ENCODE peak calls at places on chromosome 2, in ten cellular contexts. One of them, this sample, is unnamed.

GRCh38 chr2:16566701-16567100 is 98.9 kb downstream of the CYRIA start:
- DNase-seq in spleen: no peak
- DNase-seq in H1: no peak
- DNase-seq in prostate gland: no peak
- DNase-seq in body of pancreas: no peak
- DNase-seq in gastrocnemius medialis: no peak
- DNase-seq in ovary: no peak
- DNase-seq in sigmoid colon: no peak
- DNase-seq in heart left ventricle: no peak
- DNase-seq in testis: no peak
- DNase-seq in this sample: no peak

GRCh38 chr2:28329184-28329583 is 63.5 kb upstream of the FOSL2 start:
- DNase-seq in spleen: no peak
- DNase-seq in H1: no peak
- DNase-seq in prostate gland: no peak
- DNase-seq in body of pancreas: no peak
- DNase-seq in gastrocnemius medialis: no peak
- DNase-seq in ovary: no peak
- DNase-seq in sigmoid colon: peak; percentile 48
- DNase-seq in heart left ventricle: no peak
- DNase-seq in testis: no peak
- DNase-seq in this sample: no peak

GRCh38 chr2:1773883-1774282 is 29.6 kb upstream of the PXDN start:
- DNase-seq in spleen: no peak
- DNase-seq in H1: no peak
- DNase-seq in prostate gland: no peak
- DNase-seq in body of pancreas: no peak
- DNase-seq in gastrocnemius medialis: no peak
- DNase-seq in ovary: no peak
- DNase-seq in sigmoid colon: no peak
- DNase-seq in heart left ventricle: no peak
- DNase-seq in testis: no peak
- DNase-seq in this sample: no peak

GRCh38 chr2:45132551-45132950 is 123.3 kb upstream of the SIX2 start:
- DNase-seq in spleen: no peak
- DNase-seq in H1: no peak
- DNase-seq in prostate gland: no peak
- DNase-seq in body of pancreas: no peak
- DNase-seq in gastrocnemius medialis: no peak
- DNase-seq in ovary: no peak
- DNase-seq in sigmoid colon: no peak
- DNase-seq in heart left ventricle: no peak
- DNase-seq in testis: no peak
- DNase-seq in this sample: no peak

GRCh38 chr2:206423147-206423546 is 20.2 kb upstream of the ADAM23 start:
- DNase-seq in spleen: no peak
- DNase-seq in H1: no peak
- DNase-seq in prostate gland: no peak
- DNase-seq in body of pancreas: no peak
- DNase-seq in gastrocnemius medialis: no peak
- DNase-seq in ovary: no peak
- DNase-seq in sigmoid colon: no peak
- DNase-seq in heart left ventricle: no peak
- DNase-seq in testis: peak; percentile 64
- DNase-seq in this sample: no peak

GRCh38 chr2:241870611-241871537 is 1.3 kb downstream of the RTP5 start:
- DNase-seq in spleen: peak; percentile 87
- DNase-seq in H1: no peak
- DNase-seq in prostate gland: no peak
- DNase-seq in body of pancreas: no peak
- DNase-seq in gastrocnemius medialis: no peak
- DNase-seq in ovary: no peak
- DNase-seq in sigmoid colon: no peak
- DNase-seq in heart left ventricle: peak; percentile 61
- DNase-seq in testis: no peak
- DNase-seq in this sample: no peak

GRCh38 chr2:205734436-205734835 is 52.1 kb downstream of the NRP2 start:
- DNase-seq in spleen: no peak
- DNase-seq in H1: no peak
- DNase-seq in prostate gland: peak; percentile 74
- DNase-seq in body of pancreas: no peak
- DNase-seq in gastrocnemius medialis: no peak
- DNase-seq in ovary: peak; percentile 66
- DNase-seq in sigmoid colon: peak; percentile 92
- DNase-seq in heart left ventricle: no peak
- DNase-seq in testis: peak; percentile 73
- DNase-seq in this sample: peak; percentile 77

GRCh38 chr2:48195168-48195567 is 288.9 kb upstream of the FBXO11 start:
- DNase-seq in spleen: no peak
- DNase-seq in H1: no peak
- DNase-seq in prostate gland: no peak
- DNase-seq in body of pancreas: no peak
- DNase-seq in gastrocnemius medialis: no peak
- DNase-seq in ovary: no peak
- DNase-seq in sigmoid colon: no peak
- DNase-seq in heart left ventricle: no peak
- DNase-seq in testis: no peak
- DNase-seq in this sample: no peak

DNA sequence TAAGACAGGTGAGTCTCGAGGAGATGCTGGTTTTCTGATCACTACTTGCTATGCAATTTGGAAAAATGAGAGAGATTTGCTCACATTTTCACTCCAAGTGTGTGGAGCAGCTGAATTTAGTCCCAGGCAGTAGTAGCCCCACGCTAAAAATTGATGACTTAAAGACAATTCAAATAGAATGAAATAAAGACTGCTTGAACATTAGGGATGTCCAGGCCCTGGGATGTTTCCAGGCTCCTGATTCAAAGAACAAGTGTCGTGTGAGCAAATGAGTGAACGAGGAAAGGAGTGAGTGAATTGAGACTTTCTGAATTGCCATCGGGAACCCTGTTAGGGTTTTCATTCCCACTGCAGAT is 37.3 kb upstream of the MRPL19 start:
- DNase-seq in spleen: no peak
- DNase-seq in H1: no peak
- DNase-seq in prostate gland: no peak
- DNase-seq in body of pancreas: no peak
- DNase-seq in gastrocnemius medialis: no peak
- DNase-seq in ovary: no peak
- DNase-seq in sigmoid colon: no peak
- DNase-seq in heart left ventricle: no peak
- DNase-seq in testis: no peak
- DNase-seq in this sample: no peak
- H3K27me3 ChIP-seq in spleen: peaks cover 12% of the 10 kb centered on the region
- H3K27me3 ChIP-seq in H1: no peaks in the 10 kb centered on the region
- H3K27me3 ChIP-seq in prostate gland: peaks cover 4% of the 10 kb centered on the region
- H3K27me3 ChIP-seq in body of pancreas: no peaks in the 10 kb centered on the region
- H3K27me3 ChIP-seq in gastrocnemius medialis: peaks cover 7% of the 10 kb centered on the region
- H3K27me3 ChIP-seq in ovary: no peaks in the 10 kb centered on the region
- H3K27me3 ChIP-seq in sigmoid colon: no peaks in the 10 kb centered on the region
- H3K27me3 ChIP-seq in heart left ventricle: no peaks in the 10 kb centered on the region
- H3K27me3 ChIP-seq in testis: no peaks in the 10 kb centered on the region
- H3K27me3 ChIP-seq in this sample: no peaks in the 10 kb centered on the region

GRCh38 chr2:233352141-233352842 is 2.0 kb upstream of the DGKD start:
- DNase-seq in spleen: no peak
- DNase-seq in H1: no peak
- DNase-seq in prostate gland: no peak
- DNase-seq in body of pancreas: no peak
- DNase-seq in gastrocnemius medialis: no peak
- DNase-seq in ovary: no peak
- DNase-seq in sigmoid colon: no peak
- DNase-seq in heart left ventricle: no peak
- DNase-seq in testis: no peak
- DNase-seq in this sample: no peak

GRCh38 chr2:233351423-233351822 is 2.9 kb upstream of the DGKD start:
- DNase-seq in spleen: no peak
- DNase-seq in H1: no peak
- DNase-seq in prostate gland: no peak
- DNase-seq in body of pancreas: no peak
- DNase-seq in gastrocnemius medialis: no peak
- DNase-seq in ovary: no peak
- DNase-seq in sigmoid colon: no peak
- DNase-seq in heart left ventricle: no peak
- DNase-seq in testis: no peak
- DNase-seq in this sample: no peak

GRCh38 chr2:233353769-233354499 is at the start of gene DGKD:
- DNase-seq in spleen: peak; percentile 95
- DNase-seq in H1: peak; percentile 84
- DNase-seq in prostate gland: peak; percentile 38
- DNase-seq in body of pancreas: peak; percentile 54
- DNase-seq in gastrocnemius medialis: peak; percentile 27
- DNase-seq in ovary: peak; percentile 83
- DNase-seq in sigmoid colon: peak; percentile 76
- DNase-seq in heart left ventricle: peak; percentile 85
- DNase-seq in testis: peak; percentile 71
- DNase-seq in this sample: peak; percentile 65

GRCh38 chr2:233354500-233354924 is 218 bp downstream of the DGKD start:
- DNase-seq in spleen: no peak
- DNase-seq in H1: no peak
- DNase-seq in prostate gland: no peak
- DNase-seq in body of pancreas: no peak
- DNase-seq in gastrocnemius medialis: no peak
- DNase-seq in ovary: no peak
- DNase-seq in sigmoid colon: no peak
- DNase-seq in heart left ventricle: no peak
- DNase-seq in testis: no peak
- DNase-seq in this sample: no peak

DNA sequence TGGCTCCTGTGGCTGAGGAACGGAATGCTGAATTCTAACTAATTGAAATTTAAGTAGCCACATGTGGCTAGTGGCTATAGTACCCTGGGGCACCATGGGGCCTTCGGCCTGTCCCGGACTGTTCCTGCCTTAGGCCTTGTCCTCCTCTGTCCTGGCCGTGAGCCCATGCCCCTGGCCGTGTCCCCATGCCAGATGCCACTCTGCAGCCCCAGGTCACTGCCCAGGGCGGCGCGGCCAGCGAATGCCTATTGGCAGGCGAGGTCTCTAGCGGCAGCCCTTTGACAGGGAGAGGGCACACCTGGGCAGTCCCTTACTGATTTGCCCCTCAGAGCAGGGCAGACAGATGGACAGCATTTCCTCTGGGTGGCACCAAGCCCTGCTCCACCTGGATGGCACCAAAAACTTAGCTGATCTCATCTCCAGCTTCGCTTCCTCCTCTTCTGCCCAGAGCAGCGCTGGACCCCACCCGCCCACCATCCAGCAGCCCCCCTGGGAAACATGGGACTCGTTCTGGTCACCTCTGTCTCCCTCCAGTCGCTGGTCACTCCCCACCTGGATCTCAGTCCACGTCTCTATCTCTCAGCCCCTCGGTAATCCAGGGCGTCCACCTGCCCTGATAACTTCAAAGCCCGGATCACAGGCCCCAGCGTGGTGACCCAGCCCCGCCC is 1.1 kb upstream of the DGKD start:
- DNase-seq in spleen: peak; percentile 86
- DNase-seq in H1: no peak
- DNase-seq in prostate gland: no peak
- DNase-seq in body of pancreas: no peak
- DNase-seq in gastrocnemius medialis: peak; percentile 30
- DNase-seq in ovary: peak; percentile 54
- DNase-seq in sigmoid colon: no peak
- DNase-seq in heart left ventricle: no peak
- DNase-seq in testis: no peak
- DNase-seq in this sample: no peak
- H3K4me1 ChIP-seq in spleen: peaks cover 57% of the 10 kb centered on the region
- H3K4me1 ChIP-seq in H1: peaks cover 3% of the 10 kb centered on the region
- H3K4me1 ChIP-seq in prostate gland: no peaks in the 10 kb centered on the region
- H3K4me1 ChIP-seq in body of pancreas: peaks cover 23% of the 10 kb centered on the region
- H3K4me1 ChIP-seq in gastrocnemius medialis: peaks cover 23% of the 10 kb centered on the region
- H3K4me1 ChIP-seq in ovary: peaks cover 12% of the 10 kb centered on the region
- H3K4me1 ChIP-seq in sigmoid colon: peaks cover 28% of the 10 kb centered on the region
- H3K4me1 ChIP-seq in heart left ventricle: peaks cover 5% of the 10 kb centered on the region
- H3K4me1 ChIP-seq in testis: peaks cover 14% of the 10 kb centered on the region
- H3K4me1 ChIP-seq in this sample: peaks cover 7% of the 10 kb centered on the region

DNA sequence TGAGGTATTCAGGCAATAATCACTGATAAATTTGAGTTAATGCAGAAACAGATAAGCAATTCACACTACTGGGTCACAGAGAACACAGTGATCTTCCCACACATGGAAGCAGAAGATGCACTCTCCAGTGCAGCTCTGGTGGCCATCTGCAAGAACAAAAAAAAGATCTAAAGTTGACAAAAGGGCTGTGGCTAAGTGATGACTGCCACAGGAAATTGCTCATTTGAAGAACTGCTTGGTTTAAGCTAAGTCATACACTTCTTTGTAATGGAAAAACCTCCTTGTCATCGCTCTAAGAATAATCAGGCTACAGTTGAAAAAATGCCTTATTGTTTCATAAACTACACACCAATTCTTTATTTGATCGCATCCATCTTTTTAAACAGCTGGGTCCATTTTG is 115.1 kb downstream of the DTNB start:
- DNase-seq in spleen: no peak
- DNase-seq in H1: no peak
- DNase-seq in prostate gland: no peak
- DNase-seq in body of pancreas: no peak
- DNase-seq in gastrocnemius medialis: no peak
- DNase-seq in ovary: no peak
- DNase-seq in sigmoid colon: no peak
- DNase-seq in heart left ventricle: no peak
- DNase-seq in testis: no peak
- DNase-seq in this sample: no peak
- TF ChIP-seq POLR2A in spleen: no peak
- TF ChIP-seq POLR2A in H1: no peak
- TF ChIP-seq POLR2A in prostate gland: no peak
- TF ChIP-seq POLR2A in body of pancreas: no peak
- TF ChIP-seq POLR2A in gastrocnemius medialis: no peak
- TF ChIP-seq POLR2A in ovary: no peak
- TF ChIP-seq POLR2A in sigmoid colon: no peak
- TF ChIP-seq POLR2A in heart left ventricle: no peak
- TF ChIP-seq POLR2A in testis: no peak
- TF ChIP-seq POLR2A in this sample: no peak

GRCh38 chr2:8587920-8588830 is 93.7 kb upstream of the ID2 start:
- DNase-seq in spleen: peak; percentile 72
- DNase-seq in H1: no peak
- DNase-seq in prostate gland: no peak
- DNase-seq in body of pancreas: no peak
- DNase-seq in gastrocnemius medialis: no peak
- DNase-seq in ovary: no peak
- DNase-seq in sigmoid colon: no peak
- DNase-seq in heart left ventricle: no peak
- DNase-seq in testis: no peak
- DNase-seq in this sample: no peak

GRCh38 chr2:8587251-8587791 is 94.5 kb upstream of the ID2 start:
- DNase-seq in spleen: peak; percentile 68
- DNase-seq in H1: no peak
- DNase-seq in prostate gland: no peak
- DNase-seq in body of pancreas: no peak
- DNase-seq in gastrocnemius medialis: no peak
- DNase-seq in ovary: no peak
- DNase-seq in sigmoid colon: no peak
- DNase-seq in heart left ventricle: no peak
- DNase-seq in testis: no peak
- DNase-seq in this sample: no peak

GRCh38 chr2:8589721-8590120 is 92.1 kb upstream of the ID2 start:
- DNase-seq in spleen: no peak
- DNase-seq in H1: no peak
- DNase-seq in prostate gland: no peak
- DNase-seq in body of pancreas: no peak
- DNase-seq in gastrocnemius medialis: no peak
- DNase-seq in ovary: no peak
- DNase-seq in sigmoid colon: no peak
- DNase-seq in heart left ventricle: no peak
- DNase-seq in testis: no peak
- DNase-seq in this sample: no peak

GRCh38 chr2:8590940-8591339 is 90.9 kb upstream of the ID2 start:
- DNase-seq in spleen: no peak
- DNase-seq in H1: no peak
- DNase-seq in prostate gland: no peak
- DNase-seq in body of pancreas: no peak
- DNase-seq in gastrocnemius medialis: no peak
- DNase-seq in ovary: no peak
- DNase-seq in sigmoid colon: no peak
- DNase-seq in heart left ventricle: no peak
- DNase-seq in testis: no peak
- DNase-seq in this sample: no peak

DNA sequence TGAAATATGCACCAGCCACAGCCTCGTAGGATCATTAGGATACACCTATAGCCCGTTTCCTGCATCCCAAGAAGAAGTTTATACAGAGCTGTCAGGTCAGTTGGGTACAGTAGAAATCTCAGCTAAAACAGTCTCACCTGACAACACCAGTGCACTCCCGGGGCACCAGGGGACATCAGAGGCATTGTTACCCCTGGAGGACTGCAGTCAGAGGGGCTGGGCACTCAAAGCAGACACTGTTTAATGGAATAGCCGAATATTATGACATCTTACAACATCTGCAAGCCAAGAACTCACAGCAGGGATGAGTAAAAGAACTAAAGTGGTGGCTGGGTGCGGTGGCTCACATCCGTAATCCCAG is 93.0 kb upstream of the ID2 start:
- DNase-seq in spleen: peak; percentile 59
- DNase-seq in H1: no peak
- DNase-seq in prostate gland: no peak
- DNase-seq in body of pancreas: no peak
- DNase-seq in gastrocnemius medialis: no peak
- DNase-seq in ovary: no peak
- DNase-seq in sigmoid colon: no peak
- DNase-seq in heart left ventricle: no peak
- DNase-seq in testis: no peak
- DNase-seq in this sample: no peak
- H3K27me3 ChIP-seq in spleen: no peaks in the 10 kb centered on the region
- H3K27me3 ChIP-seq in H1: peaks cover 2% of the 10 kb centered on the region
- H3K27me3 ChIP-seq in prostate gland: no peaks in the 10 kb centered on the region
- H3K27me3 ChIP-seq in body of pancreas: no peaks in the 10 kb centered on the region
- H3K27me3 ChIP-seq in gastrocnemius medialis: no peaks in the 10 kb centered on the region
- H3K27me3 ChIP-seq in ovary: no peaks in the 10 kb centered on the region
- H3K27me3 ChIP-seq in sigmoid colon: no peaks in the 10 kb centered on the region
- H3K27me3 ChIP-seq in heart left ventricle: no peaks in the 10 kb centered on the region
- H3K27me3 ChIP-seq in testis: no peaks in the 10 kb centered on the region
- H3K27me3 ChIP-seq in this sample: no peaks in the 10 kb centered on the region